ENCODE peak calls at places on chromosomes 1 and 21, in seven cellular contexts. One of them, this sample, is unnamed.

GRCh38 chr1:229757226-229757625 is 131.2 kb downstream of the URB2 start:
- DNase-seq in omental fat pad: no peak
- DNase-seq in mesendoderm: peak; percentile 69
- DNase-seq in AG04450: no peak
- DNase-seq in DMS79 treated with DMSO at 0.1 percent for 48 hours: no peak
- DNase-seq in epithelial cell of esophagus: no peak
- DNase-seq in amniotic epithelial cell: no peak
- DNase-seq in this sample: no peak

GRCh38 chr1:201020040-201020591 is 3.4 kb downstream of the KIF21B start:
- DNase-seq in DMS79 treated with DMSO at 0.1 percent for 48 hours: no peak
- DNase-seq in mesendoderm: peak; percentile 91
- DNase-seq in epithelial cell of esophagus: peak; percentile 38
- DNase-seq in amniotic epithelial cell: no peak
- DNase-seq in omental fat pad: no peak
- DNase-seq in AG04450: no peak
- DNase-seq in this sample: no peak

GRCh38 chr1:81617308-81618027 is 183.3 kb upstream of the ADGRL2 start:
- DNase-seq in mesendoderm: peak; percentile 42
- DNase-seq in epithelial cell of esophagus: peak; percentile 55
- DNase-seq in omental fat pad: no peak
- DNase-seq in amniotic epithelial cell: peak; percentile 50
- DNase-seq in DMS79 treated with DMSO at 0.1 percent for 48 hours: no peak
- DNase-seq in AG04450: no peak
- DNase-seq in this sample: no peak

GRCh38 chr1:241605146-241605805 is 34.9 kb downstream of the CHML start:
- DNase-seq in epithelial cell of esophagus: peak; percentile 71
- DNase-seq in amniotic epithelial cell: peak; percentile 58
- DNase-seq in mesendoderm: peak; percentile 73
- DNase-seq in omental fat pad: no peak
- DNase-seq in AG04450: no peak
- DNase-seq in DMS79 treated with DMSO at 0.1 percent for 48 hours: no peak
- DNase-seq in this sample: no peak

GRCh38 chr1:115539061-115539460 is 102.7 kb upstream of the VANGL1 start:
- DNase-seq in epithelial cell of esophagus: peak; percentile 59
- DNase-seq in mesendoderm: no peak
- DNase-seq in AG04450: no peak
- DNase-seq in DMS79 treated with DMSO at 0.1 percent for 48 hours: no peak
- DNase-seq in amniotic epithelial cell: no peak
- DNase-seq in omental fat pad: no peak
- DNase-seq in this sample: no peak

GRCh38 chr1:110380667-110381283 is 10.1 kb downstream of the SLC16A4 start:
- DNase-seq in mesendoderm: no peak
- DNase-seq in epithelial cell of esophagus: no peak
- DNase-seq in AG04450: peak; percentile 70
- DNase-seq in DMS79 treated with DMSO at 0.1 percent for 48 hours: no peak
- DNase-seq in omental fat pad: no peak
- DNase-seq in amniotic epithelial cell: peak; percentile 70
- DNase-seq in this sample: no peak

GRCh38 chr1:107936498-107937481 is 28.2 kb downstream of the VAV3 start:
- DNase-seq in omental fat pad: no peak
- DNase-seq in mesendoderm: peak; percentile 96
- DNase-seq in amniotic epithelial cell: peak; percentile 24
- DNase-seq in DMS79 treated with DMSO at 0.1 percent for 48 hours: peak; percentile 21
- DNase-seq in epithelial cell of esophagus: peak; percentile 97
- DNase-seq in AG04450: peak; percentile 18
- DNase-seq in this sample: peak; percentile 71

GRCh38 chr21:15592271-15592860 is 137.4 kb upstream of the USP25 start:
- DNase-seq in amniotic epithelial cell: peak; percentile 59
- DNase-seq in AG04450: peak; percentile 21
- DNase-seq in epithelial cell of esophagus: peak; percentile 62
- DNase-seq in DMS79 treated with DMSO at 0.1 percent for 48 hours: peak; percentile 4
- DNase-seq in omental fat pad: no peak
- DNase-seq in mesendoderm: peak; percentile 24
- DNase-seq in this sample: no peak

GRCh38 chr1:145988773-145989172 is 7.6 kb downstream of the TXNIP start:
- DNase-seq in mesendoderm: no peak
- DNase-seq in omental fat pad: no peak
- DNase-seq in epithelial cell of esophagus: peak; percentile 29
- DNase-seq in amniotic epithelial cell: no peak
- DNase-seq in DMS79 treated with DMSO at 0.1 percent for 48 hours: no peak
- DNase-seq in AG04450: no peak
- DNase-seq in this sample: peak; percentile 53

GRCh38 chr1:62230724-62231123 is 36.1 kb downstream of the L1TD1 start:
- DNase-seq in epithelial cell of esophagus: peak; percentile 100
- DNase-seq in amniotic epithelial cell: peak; percentile 6
- DNase-seq in mesendoderm: peak; percentile 66
- DNase-seq in omental fat pad: no peak
- DNase-seq in AG04450: no peak
- DNase-seq in DMS79 treated with DMSO at 0.1 percent for 48 hours: no peak
- DNase-seq in this sample: no peak

GRCh38 chr1:241800640-241801039 is 47.4 kb upstream of the EXO1 start:
- DNase-seq in mesendoderm: no peak
- DNase-seq in epithelial cell of esophagus: no peak
- DNase-seq in amniotic epithelial cell: no peak
- DNase-seq in omental fat pad: no peak
- DNase-seq in DMS79 treated with DMSO at 0.1 percent for 48 hours: no peak
- DNase-seq in AG04450: no peak
- DNase-seq in this sample: no peak

This sample was measured in ascending aorta.